ENCODE peak calls at places on chromosome 22, in four cellular contexts. F, V, Y and J are unnamed samples.

GRCh38 chr22:34427841-34428240 is 507.6 kb upstream of the LARGE1 start:
- DNase-seq in V (no peak), F (no peak), Y (no peak), J (no peak)

GRCh38 chr22:22461111-22461510 is 47.4 kb downstream of the ZNF280B start:
- DNase-seq in Y (no peak), F (no peak), V (no peak), J (no peak)

GRCh38 chr22:46574993-46575914 is 37.8 kb upstream of the CELSR1 start:
- DNase-seq in V (no peak), Y (peak), F (no peak), J (peak)

GRCh38 chr22:30079952-30080533 is at the start of gene HORMAD2:
- DNase-seq in F (no peak), V (no peak), Y (no peak), J (peak)

GRCh38 chr22:22901578-22902218 is 14.1 kb downstream of the IGLL5 start:
- DNase-seq in F (no peak), V (no peak), Y (no peak), J (no peak)

GRCh38 chr22:19463491-19464469 is 15.2 kb downstream of the UFD1 start:
- DNase-seq in F (peak), Y (no peak), V (no peak), J (peak)

GRCh38 chr22:37089451-37089850 is 20.1 kb downstream of the TMPRSS6 start:
- DNase-seq in V (no peak), Y (no peak), F (no peak), J (peak)

GRCh38 chr22:27885977-27886842 is 32.8 kb downstream of the PITPNB start:
- DNase-seq in Y (peak), F (peak), V (no peak), J (no peak)

GRCh38 chr22:17786435-17787158 is 12.3 kb upstream of the BID start:
- DNase-seq in V (no peak), F (no peak), Y (peak), J (no peak)

GRCh38 chr22:45869448-45869847 is 107.5 kb downstream of the WNT7B start:
- DNase-seq in Y (no peak), F (no peak), V (no peak), J (no peak)

GRCh38 chr22:21791635-21792625 is 56.3 kb upstream of the YPEL1 start:
- DNase-seq in F (no peak), V (no peak), Y (no peak), J (no peak)

GRCh38 chr22:50489363-50490243 is 2.9 kb downstream of the MIOX start:
- DNase-seq in V (no peak), Y (no peak), F (no peak), J (peak)

GRCh38 chr22:32334640-32335365 is 22.9 kb upstream of the RFPL3 start:
- DNase-seq in F (no peak), Y (no peak), V (no peak), J (no peak)

GRCh38 chr22:23270212-23270733 is 90.0 kb downstream of the BCR start:
- DNase-seq in V (no peak), F (no peak), Y (no peak), J (no peak)

GRCh38 chr22:17575681-17576080 is 12.4 kb downstream of the SLC25A18 start:
- DNase-seq in V (no peak), F (no peak), Y (no peak), J (no peak)

GRCh38 chr22:18091916-18092526 is 14.2 kb downstream of the PEX26 start:
- DNase-seq in V (no peak), Y (peak), F (peak), J (no peak)

GRCh38 chr22:27948569-27948968 is 29.5 kb upstream of the PITPNB start:
- DNase-seq in Y (no peak), V (no peak), F (no peak), J (no peak)

GRCh38 chr22:47631571-47632102 is 869.2 kb downstream of the TBC1D22A start:
- DNase-seq in V (no peak), F (no peak), Y (no peak), J (no peak)

GRCh38 chr22:48167238-48167637 is 1404.8 kb downstream of the TBC1D22A start:
- DNase-seq in V (no peak), F (no peak), Y (no peak), J (no peak)

GRCh38 chr22:46219650-46220049 is 30.4 kb downstream of the CDPF1 start:
- DNase-seq in Y (peak), V (no peak), F (no peak), J (no peak)

GRCh38 chr22:35746946-35747703 is 29.5 kb downstream of the APOL5 start:
- DNase-seq in F (no peak), Y (no peak), V (no peak), J (no peak)

GRCh38 chr22:38422615-38423511 is 32.1 kb downstream of the KCNJ4 start:
- DNase-seq in Y (peak), F (no peak), V (no peak), J (no peak)

GRCh38 chr22:30941363-30941740 is 27.2 kb downstream of the MORC2 start:
- DNase-seq in Y (no peak), V (no peak), F (no peak), J (no peak)

GRCh38 chr22:41544671-41545476 is 604 bp upstream of the POLR3H start:
- DNase-seq in F (no peak), V (no peak), Y (no peak), J (no peak)

GRCh38 chr22:36277482-36278291 is 24.8 kb downstream of the APOL1 start:
- DNase-seq in V (peak), F (peak), Y (peak), J (peak)

GRCh38 chr22:44026630-44027511 is 2.8 kb downstream of the PARVB start:
- DNase-seq in F (no peak), V (peak), Y (peak), J (peak)

GRCh38 chr22:31897842-31898241 is 46.5 kb upstream of the YWHAH start:
- DNase-seq in F (no peak), V (no peak), Y (no peak), J (no peak)

GRCh38 chr22:19880786-19881569 is 26.3 kb upstream of the GNB1L start:
- DNase-seq in Y (no peak), V (no peak), F (peak), J (peak)

GRCh38 chr22:20013382-20013871 is 3.2 kb downstream of the ARVCF start:
- DNase-seq in F (peak), Y (no peak), V (peak), J (peak)

GRCh38 chr22:46436595-46437163 is 100.7 kb downstream of the CELSR1 start:
- DNase-seq in F (no peak), Y (no peak), V (no peak), J (no peak)

GRCh38 chr22:17501679-17502285 is 61.5 kb upstream of the SLC25A18 start:
- DNase-seq in V (no peak), F (peak), Y (peak), J (no peak)

GRCh38 chr22:45997077-45997774 is 20.3 kb upstream of the WNT7B start:
- DNase-seq in F (peak), Y (peak), V (no peak), J (peak)

GRCh38 chr22:20245577-20246367 is 22.3 kb downstream of the RTN4R start:
- DNase-seq in F (no peak), Y (no peak), V (no peak), J (peak)

GRCh38 chr22:39959640-39960447 is at the start of gene TMA7B:
- DNase-seq in F (peak), V (no peak), Y (peak), J (peak)